ENCODE peak calls at places on chromosomes 5 and 9, in nine cellular contexts. E, C, U, Q, K, W, O, H and Z are unnamed samples.
A peak's percentile ranks its signal among the peaks of the same experiment; 100 is the strongest.

GRCh38 chr9:129514891-129515290 is 106.0 kb downstream of the C9orf50 start:
- DNase-seq in Q (no peak), K (no peak), W (no peak), C (no peak), H (no peak), U (no peak), O (no peak), E (no peak), Z (no peak)

GRCh38 chr9:99181621-99182020 is 40.1 kb downstream of the ALG2 start:
- DNase-seq in O (no peak), U (no peak), E (no peak), H (no peak), Q (no peak), W (no peak), K (no peak), C (no peak), Z (no peak)

GRCh38 chr9:105296445-105296844 is 52.0 kb downstream of the SLC44A1 start:
- DNase-seq in W (no peak), U (no peak), E (no peak), C (no peak), H (no peak), O (no peak), K (no peak), Q (no peak), Z (no peak)

GRCh38 chr9:133657120-133657661 is 21.0 kb downstream of the DBH start:
- DNase-seq in E (no peak), U (no peak), Q (no peak), C (no peak), O (no peak), W (no peak), K (no peak), H (no peak), Z (no peak)

GRCh38 chr5:36414869-36415282 is 113.2 kb upstream of the RANBP3L start:
- DNase-seq in E (peak; percentile 37), H (no peak), K (no peak), W (no peak), U (no peak), O (no peak), C (no peak), Q (no peak), Z (no peak)

GRCh38 chr5:114419941-114420340 is 58.1 kb downstream of the KCNN2 start:
- DNase-seq in U (no peak), H (no peak), C (no peak), K (no peak), E (no peak), Q (no peak), O (no peak), W (no peak), Z (no peak)

GRCh38 chr5:23571059-23571458 is 63.6 kb downstream of the PRDM9 start:
- DNase-seq in K (no peak), C (no peak), U (no peak), W (no peak), Q (no peak), H (no peak), E (no peak), O (no peak), Z (no peak)

GRCh38 chr5:56429110-56429561 is 196.0 kb upstream of the ANKRD55 start:
- DNase-seq in Q (peak; percentile 50), E (no peak), K (peak; percentile 27), U (peak; percentile 52), C (no peak), W (no peak), H (no peak), O (peak; percentile 75), Z (no peak)

GRCh38 chr5:5497132-5497748 is 74.8 kb downstream of the ICE1 start:
- DNase-seq in W (peak; percentile 48), O (peak; percentile 55), Q (no peak), C (peak; percentile 12), U (peak; percentile 34), H (peak; percentile 53), K (peak; percentile 30), E (peak; percentile 26), Z (peak; percentile 48)

GRCh38 chr5:116652196-116652729 is 77.6 kb upstream of the SEMA6A start:
- DNase-seq in Q (peak; percentile 48), U (peak; percentile 62), C (no peak), W (peak; percentile 37), H (no peak), K (peak; percentile 44), O (peak; percentile 76), E (peak; percentile 79), Z (peak; percentile 32)

GRCh38 chr5:56190500-56190899 is 42.6 kb downstream of the ANKRD55 start:
- DNase-seq in U (peak; percentile 28), H (no peak), W (no peak), K (peak; percentile 21), O (peak; percentile 52), C (peak; percentile 16), E (no peak), Q (peak; percentile 20), Z (peak; percentile 42)

DNA sequence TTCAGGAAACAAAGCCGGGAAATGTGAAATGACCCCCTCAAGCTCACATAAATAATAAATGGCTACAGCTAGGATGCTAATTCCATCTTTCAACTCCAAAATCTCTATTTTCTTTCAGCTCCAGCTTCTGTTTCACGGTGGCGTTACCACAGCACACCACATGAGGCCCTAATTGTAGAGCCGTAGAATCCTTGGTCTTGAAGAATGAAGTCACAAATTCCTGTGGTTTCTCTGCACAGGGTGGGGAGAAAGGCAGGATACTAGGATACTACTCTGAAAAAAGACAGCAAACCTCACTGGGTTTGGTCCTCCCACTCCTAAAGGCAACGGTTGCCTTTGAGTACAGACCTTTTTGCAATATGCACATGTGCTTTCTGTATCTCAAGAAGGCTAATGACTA is 13.9 kb upstream of the RARS1 start:
- DNase-seq in H (no peak), W (no peak), K (no peak), C (no peak), U (no peak), E (no peak), Q (no peak), O (no peak), Z (no peak)
- TF ChIP-seq CTCF in H (no peak), W (no peak), K (no peak), C (no peak), U (no peak), E (no peak), Q (no peak), O (no peak), Z (no peak)

GRCh38 chr9:136259517-136259813 is 13.9 kb upstream of the QSOX2 start:
- DNase-seq in C (no peak), H (no peak), Q (no peak), E (no peak), K (no peak), W (no peak), O (no peak), U (no peak), Z (no peak)

GRCh38 chr9:136259836-136260235 is 14.2 kb upstream of the QSOX2 start:
- DNase-seq in W (no peak), O (no peak), E (no peak), U (no peak), Q (no peak), C (no peak), H (no peak), K (no peak), Z (no peak)

GRCh38 chr9:136257381-136258298 is 12.0 kb upstream of the QSOX2 start:
- DNase-seq in O (no peak), Q (no peak), C (no peak), W (no peak), H (no peak), K (no peak), U (no peak), E (no peak), Z (no peak)

GRCh38 chr9:136258786-136259516 is 13.3 kb upstream of the QSOX2 start:
- DNase-seq in O (no peak), W (no peak), C (no peak), U (no peak), H (no peak), E (no peak), Q (no peak), K (no peak), Z (no peak)

DNA sequence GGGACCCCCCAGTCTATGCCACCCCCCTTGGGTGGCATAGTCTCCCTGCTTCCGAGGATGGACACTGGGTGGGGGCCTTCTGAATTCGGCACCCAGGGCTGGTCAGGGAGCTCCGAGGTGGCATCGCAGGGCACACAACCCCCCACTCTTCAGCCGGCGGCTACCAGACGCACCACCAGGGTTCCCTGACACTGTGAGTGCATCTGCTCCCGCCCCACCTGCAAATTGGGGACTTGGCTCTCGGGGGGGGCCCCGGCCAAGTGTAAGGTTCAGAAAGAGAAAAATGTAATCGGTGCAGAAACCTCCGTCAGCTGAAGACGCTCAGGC is 12.7 kb upstream of the QSOX2 start:
- DNase-seq in Q (no peak), O (no peak), W (no peak), H (no peak), E (no peak), U (no peak), C (no peak), K (no peak), Z (no peak)
- H3K27ac ChIP-seq in Q (no peak overlapping the region), O (no peak overlapping the region), W (no peak overlapping the region), H (no peak overlapping the region), E (no peak overlapping the region), U (no peak overlapping the region), C (no peak overlapping the region), K (no peak overlapping the region), Z (no peak overlapping the region)

DNA sequence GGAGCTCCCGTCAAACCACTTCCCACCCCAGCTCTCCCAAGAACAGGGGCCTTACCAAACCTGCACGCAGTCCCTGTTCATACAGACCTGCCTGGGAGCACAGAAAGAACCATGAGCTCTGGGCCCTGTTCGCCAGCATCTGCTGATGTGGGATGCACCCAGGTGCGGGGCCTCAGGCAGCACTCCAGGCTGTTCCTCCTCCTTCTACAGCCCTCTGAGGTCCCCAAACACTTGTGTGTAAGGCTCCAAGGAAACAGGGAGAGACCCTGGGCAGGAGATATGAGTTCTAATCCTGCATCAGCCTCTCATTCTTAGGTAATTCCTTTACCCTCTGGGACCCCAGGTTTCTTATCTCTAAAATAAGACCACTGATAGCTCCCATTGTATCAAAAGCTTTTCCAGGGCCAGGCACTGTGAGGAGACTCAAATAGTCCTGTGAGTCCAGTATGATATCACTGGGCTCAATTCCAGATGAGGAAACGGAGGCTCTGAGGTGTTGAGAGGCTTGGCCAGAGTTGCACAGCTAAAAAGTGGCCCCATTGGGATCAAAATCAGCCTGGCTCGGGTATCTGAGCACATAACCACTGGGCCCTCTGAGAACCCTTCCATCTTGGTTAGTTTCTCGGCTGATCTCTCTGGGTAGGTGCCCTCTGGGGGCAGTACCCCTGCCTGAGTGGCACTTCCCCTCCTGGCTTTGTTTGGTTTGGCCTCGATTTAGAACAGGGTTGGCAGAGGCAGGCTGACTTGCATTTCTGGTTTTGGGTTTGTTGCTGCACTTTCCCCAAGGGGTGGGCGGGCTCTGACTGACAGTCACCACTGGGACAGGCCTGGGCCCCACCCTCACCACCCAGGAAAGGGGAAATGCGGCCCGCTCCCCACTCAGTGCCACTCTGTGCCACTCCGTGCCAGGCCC is 116.8 kb downstream of the RGS3 start:
- DNase-seq in C (peak; percentile 50), K (peak; percentile 77), U (peak; percentile 80), O (peak; percentile 72), W (no peak), Q (peak; percentile 95), H (peak; percentile 87), E (no peak), Z (peak; percentile 95)
- TF ChIP-seq CTCF in C (no peak), K (no peak), U (no peak), O (no peak), W (no peak), Q (peak; percentile 37), H (no peak), E (no peak), Z (no peak)

DNA sequence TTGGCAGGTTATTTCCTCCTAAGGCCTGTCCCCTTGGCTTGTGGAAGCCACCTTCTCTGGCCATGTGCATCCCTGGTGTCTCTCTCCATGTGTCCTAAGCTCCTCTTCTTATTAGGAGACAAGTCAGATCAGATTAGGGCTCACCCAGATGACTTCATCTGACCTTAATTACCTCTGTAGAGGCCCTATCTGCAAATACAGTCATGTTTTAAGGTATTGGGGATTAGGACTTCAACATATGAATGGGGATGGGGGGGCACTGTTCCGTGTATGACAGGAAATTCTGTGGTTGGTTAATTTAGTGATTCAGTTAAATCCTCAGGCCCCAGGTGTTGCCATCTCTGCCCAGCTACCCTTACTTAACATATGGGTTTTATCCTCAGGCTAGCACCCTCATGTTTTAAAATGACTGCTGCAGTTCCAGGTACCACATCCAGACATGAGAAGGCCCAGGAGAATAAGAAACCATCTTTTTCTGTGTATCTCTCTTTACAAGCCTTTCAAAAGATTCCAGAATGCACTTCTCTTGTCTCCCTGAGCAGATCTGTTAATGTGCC is 51.9 kb upstream of the RAI14 start:
- DNase-seq in H (no peak), O (no peak), K (no peak), C (no peak), W (no peak), U (no peak), Q (no peak), E (no peak), Z (no peak)
- H3K27ac ChIP-seq in H (no peak overlapping the region), O (no peak overlapping the region), K (no peak overlapping the region), C (no peak overlapping the region), W (no peak overlapping the region), U (no peak overlapping the region), Q (no peak overlapping the region), E (no peak overlapping the region), Z (no peak overlapping the region)